ENCODE peak calls at places on chromosome 1, in seven cellular contexts. One of them, this sample, is unnamed.
A peak's percentile ranks its signal among the peaks of the same experiment; 100 is the strongest.

GRCh38 chr1:12249181-12249580 is 19.4 kb downstream of the VPS13D start:
- DNase-seq in H9: no peak
- DNase-seq in Peyer's patch: no peak
- DNase-seq in cardiac muscle cell: peak; percentile 13
- DNase-seq in AG04450: no peak
- DNase-seq in WTC11: no peak
- DNase-seq in B cell: no peak
- DNase-seq in this sample: no peak

GRCh38 chr1:55833452-55834160 is 618.4 kb upstream of the USP24 start:
- DNase-seq in H9: no peak
- DNase-seq in Peyer's patch: no peak
- DNase-seq in cardiac muscle cell: no peak
- DNase-seq in AG04450: peak; percentile 81
- DNase-seq in WTC11: no peak
- DNase-seq in B cell: no peak
- DNase-seq in this sample: no peak

GRCh38 chr1:234861761-234862160 is 251.8 kb upstream of the IRF2BP2 start:
- DNase-seq in H9: no peak
- DNase-seq in Peyer's patch: no peak
- DNase-seq in cardiac muscle cell: no peak
- DNase-seq in AG04450: no peak
- DNase-seq in WTC11: no peak
- DNase-seq in B cell: no peak
- DNase-seq in this sample: no peak

GRCh38 chr1:167821969-167822685 is 91.8 kb downstream of the ADCY10 start:
- DNase-seq in H9: no peak
- DNase-seq in Peyer's patch: no peak
- DNase-seq in cardiac muscle cell: no peak
- DNase-seq in AG04450: no peak
- DNase-seq in WTC11: no peak
- DNase-seq in B cell: no peak
- DNase-seq in this sample: no peak

GRCh38 chr1:224500802-224501201 is 66.2 kb upstream of the WDR26 start:
- DNase-seq in H9: no peak
- DNase-seq in Peyer's patch: no peak
- DNase-seq in cardiac muscle cell: no peak
- DNase-seq in AG04450: no peak
- DNase-seq in WTC11: no peak
- DNase-seq in B cell: no peak
- DNase-seq in this sample: no peak

GRCh38 chr1:21783679-21784603 is 992 bp upstream of the USP48 start:
- DNase-seq in H9: peak; percentile 99
- DNase-seq in Peyer's patch: no peak
- DNase-seq in cardiac muscle cell: peak; percentile 96
- DNase-seq in AG04450: peak; percentile 55
- DNase-seq in WTC11: peak; percentile 97
- DNase-seq in B cell: no peak
- DNase-seq in this sample: no peak

GRCh38 chr1:8580566-8580965 is 236.9 kb downstream of the RERE start:
- DNase-seq in H9: no peak
- DNase-seq in Peyer's patch: no peak
- DNase-seq in cardiac muscle cell: peak; percentile 58
- DNase-seq in AG04450: no peak
- DNase-seq in WTC11: no peak
- DNase-seq in B cell: no peak
- DNase-seq in this sample: no peak

GRCh38 chr1:216903389-216903754 is 180.1 kb upstream of the ESRRG start:
- DNase-seq in H9: no peak
- DNase-seq in Peyer's patch: peak; percentile 64
- DNase-seq in cardiac muscle cell: no peak
- DNase-seq in AG04450: peak; percentile 50
- DNase-seq in WTC11: no peak
- DNase-seq in B cell: no peak
- DNase-seq in this sample: no peak

GRCh38 chr1:28233264-28233606 is 406 bp upstream of the DNAJC8 start:
- DNase-seq in H9: no peak
- DNase-seq in Peyer's patch: no peak
- DNase-seq in cardiac muscle cell: no peak
- DNase-seq in AG04450: no peak
- DNase-seq in WTC11: no peak
- DNase-seq in B cell: no peak
- DNase-seq in this sample: no peak

GRCh38 chr1:115158181-115158580 is 68.9 kb upstream of the TSPAN2 start:
- DNase-seq in H9: no peak
- DNase-seq in Peyer's patch: no peak
- DNase-seq in cardiac muscle cell: no peak
- DNase-seq in AG04450: no peak
- DNase-seq in WTC11: no peak
- DNase-seq in B cell: no peak
- DNase-seq in this sample: no peak

GRCh38 chr1:110243581-110243980 is 33.5 kb downstream of the KCNC4 start:
- DNase-seq in H9: no peak
- DNase-seq in Peyer's patch: no peak
- DNase-seq in cardiac muscle cell: no peak
- DNase-seq in AG04450: no peak
- DNase-seq in WTC11: peak; percentile 31
- DNase-seq in B cell: peak; percentile 54
- DNase-seq in this sample: peak; percentile 55

GRCh38 chr1:150619576-150620509 is 9.6 kb downstream of the ENSA start:
- DNase-seq in H9: no peak
- DNase-seq in Peyer's patch: no peak
- DNase-seq in cardiac muscle cell: no peak
- DNase-seq in AG04450: no peak
- DNase-seq in WTC11: no peak
- DNase-seq in B cell: no peak
- DNase-seq in this sample: peak; percentile 50

GRCh38 chr1:84402501-84402900 is 4.2 kb downstream of the DNASE2B start:
- DNase-seq in H9: no peak
- DNase-seq in Peyer's patch: no peak
- DNase-seq in cardiac muscle cell: no peak
- DNase-seq in AG04450: no peak
- DNase-seq in WTC11: no peak
- DNase-seq in B cell: no peak
- DNase-seq in this sample: no peak

GRCh38 chr1:152227310-152227928 is 3.4 kb upstream of the HRNR start:
- DNase-seq in H9: no peak
- DNase-seq in Peyer's patch: no peak
- DNase-seq in cardiac muscle cell: no peak
- DNase-seq in AG04450: no peak
- DNase-seq in WTC11: no peak
- DNase-seq in B cell: no peak
- DNase-seq in this sample: no peak
- TF ChIP-seq CTCF in H9: no peak
- TF ChIP-seq CTCF in Peyer's patch: no peak
- TF ChIP-seq CTCF in cardiac muscle cell: no peak
- TF ChIP-seq CTCF in AG04450: no peak
- TF ChIP-seq CTCF in WTC11: no peak
- TF ChIP-seq CTCF in B cell: no peak
- TF ChIP-seq CTCF in this sample: peak; percentile 15

DNA sequence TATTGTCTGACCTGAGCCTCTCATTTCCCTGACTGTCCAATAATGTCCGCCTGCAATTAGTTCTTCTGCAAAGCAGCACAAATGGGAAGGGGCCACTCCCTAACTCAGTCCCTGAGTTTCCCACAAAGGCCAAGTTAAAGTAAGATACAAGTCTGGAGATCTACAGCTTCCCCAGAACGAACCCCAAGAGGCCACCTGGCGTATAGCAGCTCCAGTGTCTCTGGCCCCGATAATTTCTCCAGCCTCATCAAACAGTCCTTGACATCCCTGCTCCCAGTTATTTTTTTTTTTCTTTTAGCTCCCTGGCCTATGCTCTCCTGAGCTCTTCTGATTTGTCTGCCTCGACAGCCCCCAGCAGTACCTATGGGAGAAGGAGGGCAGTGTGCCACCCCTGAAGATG is 8.1 kb upstream of the ACKR1 start:
- DNase-seq in H9: no peak
- DNase-seq in Peyer's patch: no peak
- DNase-seq in cardiac muscle cell: no peak
- DNase-seq in AG04450: no peak
- DNase-seq in WTC11: peak; percentile 41
- DNase-seq in B cell: no peak
- DNase-seq in this sample: no peak
- TF ChIP-seq CTCF in H9: peak; percentile 55
- TF ChIP-seq CTCF in Peyer's patch: no peak
- TF ChIP-seq CTCF in cardiac muscle cell: peak; percentile 26
- TF ChIP-seq CTCF in AG04450: peak; percentile 18
- TF ChIP-seq CTCF in WTC11: peak; percentile 33
- TF ChIP-seq CTCF in B cell: peak; percentile 26
- TF ChIP-seq CTCF in this sample: peak; percentile 54

GRCh38 chr1:184950209-184950608 is 24.1 kb downstream of the NIBAN1 start:
- DNase-seq in H9: no peak
- DNase-seq in Peyer's patch: no peak
- DNase-seq in cardiac muscle cell: no peak
- DNase-seq in AG04450: no peak
- DNase-seq in WTC11: no peak
- DNase-seq in B cell: no peak
- DNase-seq in this sample: no peak

GRCh38 chr1:184959626-184960025 is 14.7 kb downstream of the NIBAN1 start:
- DNase-seq in H9: no peak
- DNase-seq in Peyer's patch: no peak
- DNase-seq in cardiac muscle cell: no peak
- DNase-seq in AG04450: no peak
- DNase-seq in WTC11: no peak
- DNase-seq in B cell: no peak
- DNase-seq in this sample: no peak

GRCh38 chr1:184958554-184959353 is 15.6 kb downstream of the NIBAN1 start:
- DNase-seq in H9: no peak
- DNase-seq in Peyer's patch: no peak
- DNase-seq in cardiac muscle cell: no peak
- DNase-seq in AG04450: no peak
- DNase-seq in WTC11: no peak
- DNase-seq in B cell: no peak
- DNase-seq in this sample: no peak

GRCh38 chr1:184953600-184954219 is 20.6 kb downstream of the NIBAN1 start:
- DNase-seq in H9: no peak
- DNase-seq in Peyer's patch: no peak
- DNase-seq in cardiac muscle cell: no peak
- DNase-seq in AG04450: no peak
- DNase-seq in WTC11: no peak
- DNase-seq in B cell: no peak
- DNase-seq in this sample: no peak

GRCh38 chr1:184954232-184954995 is 19.9 kb downstream of the NIBAN1 start:
- DNase-seq in H9: no peak
- DNase-seq in Peyer's patch: no peak
- DNase-seq in cardiac muscle cell: peak; percentile 11
- DNase-seq in AG04450: no peak
- DNase-seq in WTC11: no peak
- DNase-seq in B cell: no peak
- DNase-seq in this sample: no peak
- TF ChIP-seq CTCF in H9: no peak
- TF ChIP-seq CTCF in Peyer's patch: no peak
- TF ChIP-seq CTCF in cardiac muscle cell: peak; percentile 10
- TF ChIP-seq CTCF in AG04450: no peak
- TF ChIP-seq CTCF in WTC11: no peak
- TF ChIP-seq CTCF in B cell: no peak
- TF ChIP-seq CTCF in this sample: no peak

GRCh38 chr1:177566495-177566894 is 395.7 kb downstream of the BRINP2 start:
- DNase-seq in H9: no peak
- DNase-seq in Peyer's patch: peak; percentile 53
- DNase-seq in cardiac muscle cell: no peak
- DNase-seq in AG04450: no peak
- DNase-seq in WTC11: no peak
- DNase-seq in B cell: no peak
- DNase-seq in this sample: no peak

GRCh38 chr1:177571076-177571475 is 398.8 kb downstream of the SEC16B start:
- DNase-seq in H9: no peak
- DNase-seq in Peyer's patch: no peak
- DNase-seq in cardiac muscle cell: no peak
- DNase-seq in AG04450: no peak
- DNase-seq in WTC11: no peak
- DNase-seq in B cell: no peak
- DNase-seq in this sample: no peak

GRCh38 chr1:177569476-177569875 is 398.7 kb downstream of the BRINP2 start:
- DNase-seq in H9: no peak
- DNase-seq in Peyer's patch: no peak
- DNase-seq in cardiac muscle cell: no peak
- DNase-seq in AG04450: no peak
- DNase-seq in WTC11: no peak
- DNase-seq in B cell: no peak
- DNase-seq in this sample: no peak

GRCh38 chr1:177568702-177569101 is 397.9 kb downstream of the BRINP2 start:
- DNase-seq in H9: no peak
- DNase-seq in Peyer's patch: no peak
- DNase-seq in cardiac muscle cell: no peak
- DNase-seq in AG04450: no peak
- DNase-seq in WTC11: no peak
- DNase-seq in B cell: no peak
- DNase-seq in this sample: no peak

DNA sequence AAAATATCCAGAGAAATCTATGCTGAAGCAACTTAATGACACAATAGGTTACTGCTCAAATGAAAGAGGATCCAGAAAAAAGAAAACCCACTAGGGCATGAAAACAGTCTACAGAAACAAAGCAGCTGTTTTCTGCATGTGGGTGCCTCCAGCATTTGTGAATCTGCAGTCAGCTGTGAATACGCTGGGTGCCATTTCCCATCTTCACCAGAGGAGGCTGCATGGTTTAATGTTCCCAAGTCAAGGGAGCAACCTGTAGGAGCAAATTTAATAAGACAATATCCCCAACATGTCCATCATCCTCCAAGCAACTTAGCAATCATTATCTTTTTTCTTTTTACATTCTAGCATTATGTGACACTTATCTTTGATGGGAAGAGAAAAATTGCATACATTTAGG is 396.6 kb downstream of the BRINP2 start:
- DNase-seq in H9: peak; percentile 36
- DNase-seq in Peyer's patch: no peak
- DNase-seq in cardiac muscle cell: no peak
- DNase-seq in AG04450: peak; percentile 0
- DNase-seq in WTC11: peak; percentile 22
- DNase-seq in B cell: no peak
- DNase-seq in this sample: peak; percentile 4
- TF ChIP-seq CTCF in H9: peak; percentile 60
- TF ChIP-seq CTCF in Peyer's patch: no peak
- TF ChIP-seq CTCF in cardiac muscle cell: peak; percentile 33
- TF ChIP-seq CTCF in AG04450: peak; percentile 51
- TF ChIP-seq CTCF in WTC11: no peak
- TF ChIP-seq CTCF in B cell: no peak
- TF ChIP-seq CTCF in this sample: peak; percentile 25

GRCh38 chr1:24385160-24385939 is 28.2 kb downstream of the STPG1 start:
- DNase-seq in H9: peak; percentile 74
- DNase-seq in Peyer's patch: no peak
- DNase-seq in cardiac muscle cell: peak; percentile 20
- DNase-seq in AG04450: no peak
- DNase-seq in WTC11: peak; percentile 75
- DNase-seq in B cell: no peak
- DNase-seq in this sample: peak; percentile 21
- TF ChIP-seq CTCF in H9: peak; percentile 95
- TF ChIP-seq CTCF in Peyer's patch: no peak
- TF ChIP-seq CTCF in cardiac muscle cell: peak; percentile 46
- TF ChIP-seq CTCF in AG04450: peak; percentile 60
- TF ChIP-seq CTCF in WTC11: peak; percentile 44
- TF ChIP-seq CTCF in B cell: peak; percentile 43
- TF ChIP-seq CTCF in this sample: peak; percentile 79

GRCh38 chr1:18211764-18212163 is 104.2 kb downstream of the IGSF21 start:
- DNase-seq in H9: no peak
- DNase-seq in Peyer's patch: no peak
- DNase-seq in cardiac muscle cell: no peak
- DNase-seq in AG04450: no peak
- DNase-seq in WTC11: no peak
- DNase-seq in B cell: no peak
- DNase-seq in this sample: no peak

GRCh38 chr1:18217398-18218043 is 109.9 kb downstream of the IGSF21 start:
- DNase-seq in H9: peak; percentile 74
- DNase-seq in Peyer's patch: peak; percentile 48
- DNase-seq in cardiac muscle cell: peak; percentile 31
- DNase-seq in AG04450: no peak
- DNase-seq in WTC11: peak; percentile 65
- DNase-seq in B cell: peak; percentile 4
- DNase-seq in this sample: peak; percentile 67
- TF ChIP-seq CTCF in H9: peak; percentile 74
- TF ChIP-seq CTCF in Peyer's patch: no peak
- TF ChIP-seq CTCF in cardiac muscle cell: peak; percentile 26
- TF ChIP-seq CTCF in AG04450: peak; percentile 30
- TF ChIP-seq CTCF in WTC11: no peak
- TF ChIP-seq CTCF in B cell: no peak
- TF ChIP-seq CTCF in this sample: peak; percentile 83